ENCODE peak calls at places on chromosomes 13 and 19, in five cellular contexts. One of them, this sample, is unnamed.

GRCh38 chr13:81582381-81582780 is 1241.5 kb upstream of the SPRY2 start:
- DNase-seq in AG20443: no peak
- DNase-seq in substantia nigra: no peak
- DNase-seq in heart left ventricle: no peak
- DNase-seq in GOT3: no peak
- DNase-seq in this sample: no peak

GRCh38 chr13:52447815-52448552 is 2.5 kb downstream of the VPS36 start:
- DNase-seq in GOT3: no peak
- DNase-seq in AG20443: no peak
- DNase-seq in substantia nigra: no peak
- DNase-seq in heart left ventricle: no peak
- DNase-seq in this sample: no peak

GRCh38 chr13:48626077-48626449 is 27.7 kb upstream of the CYSLTR2 start:
- DNase-seq in AG20443: no peak
- DNase-seq in substantia nigra: no peak
- DNase-seq in GOT3: no peak
- DNase-seq in heart left ventricle: peak
- DNase-seq in this sample: no peak

GRCh38 chr19:48746738-48747575 is at the start of gene IZUMO1:
- DNase-seq in GOT3: no peak
- DNase-seq in substantia nigra: peak
- DNase-seq in heart left ventricle: peak
- DNase-seq in AG20443: peak
- DNase-seq in this sample: peak

GRCh38 chr19:42048992-42049391 is 21.0 kb downstream of the GRIK5 start:
- DNase-seq in substantia nigra: no peak
- DNase-seq in GOT3: no peak
- DNase-seq in heart left ventricle: no peak
- DNase-seq in AG20443: no peak
- DNase-seq in this sample: no peak

GRCh38 chr13:99273128-99273527 is 14.9 kb upstream of the GPR18 start:
- DNase-seq in GOT3: no peak
- DNase-seq in heart left ventricle: no peak
- DNase-seq in substantia nigra: no peak
- DNase-seq in AG20443: no peak
- DNase-seq in this sample: no peak

GRCh38 chr19:57620673-57621348 is 6.8 kb downstream of the ZNF134 start:
- DNase-seq in substantia nigra: no peak
- DNase-seq in heart left ventricle: no peak
- DNase-seq in GOT3: no peak
- DNase-seq in AG20443: no peak
- DNase-seq in this sample: no peak

GRCh38 chr19:3573162-3573857 is 566 bp downstream of the HMG20B start:
- DNase-seq in heart left ventricle: no peak
- DNase-seq in substantia nigra: no peak
- DNase-seq in AG20443: no peak
- DNase-seq in GOT3: no peak
- DNase-seq in this sample: no peak

GRCh38 chr19:31308781-31309180 is 40.5 kb downstream of the TSHZ3 start:
- DNase-seq in GOT3: no peak
- DNase-seq in substantia nigra: no peak
- DNase-seq in AG20443: no peak
- DNase-seq in heart left ventricle: no peak
- DNase-seq in this sample: no peak

GRCh38 chr13:112983428-112984196 is 14.6 kb downstream of the MCF2L start:
- DNase-seq in heart left ventricle: no peak
- DNase-seq in AG20443: no peak
- DNase-seq in GOT3: no peak
- DNase-seq in substantia nigra: no peak
- DNase-seq in this sample: no peak

GRCh38 chr13:60881507-60881906 is 484.5 kb downstream of the TDRD3 start:
- DNase-seq in heart left ventricle: no peak
- DNase-seq in substantia nigra: no peak
- DNase-seq in AG20443: no peak
- DNase-seq in GOT3: no peak
- DNase-seq in this sample: no peak